ENCODE peak calls at places on chromosome 14, in ten cellular contexts. A is mucosa of descending colon; R is aorta; O is MG63; U is upper lobe of right lung; J is naive thymus-derived CD4-positive, alpha-beta T cell; L is CD4-positive, CD25-positive, alpha-beta regulatory T cell; T is SK-N-SH; P is astrocyte of the cerebellum; N is heart right ventricle. E is an unnamed sample.

GRCh38 chr14:32075636-32076277 is 1.3 kb upstream of the ARHGAP5 start:
- DNase-seq in A (no peak), R (no peak), O (no peak), U (no peak), J (no peak), L (no peak), T (peak; percentile 49), P (no peak), N (peak; percentile 52), E (no peak)

GRCh38 chr14:75879031-75879430 is 102.8 kb downstream of the TGFB3 start:
- DNase-seq in A (no peak), R (no peak), O (no peak), U (no peak), J (no peak), L (no peak), T (no peak), P (peak; percentile 43), N (no peak), E (peak; percentile 78)

GRCh38 chr14:65922166-65922565 is 509.6 kb downstream of the FUT8 start:
- DNase-seq in A (no peak), R (no peak), O (no peak), U (no peak), J (no peak), L (no peak), T (no peak), P (no peak), N (no peak), E (no peak)

GRCh38 chr14:75282166-75282547 is 3.5 kb downstream of the FOS start:
- DNase-seq in A (no peak), R (no peak), O (no peak), U (no peak), J (peak; percentile 37), L (no peak), T (no peak), P (no peak), N (no peak), E (no peak)

GRCh38 chr14:99961826-99962518 is 103.2 kb upstream of the EVL start:
- DNase-seq in A (no peak), R (no peak), O (no peak), U (no peak), J (no peak), L (no peak), T (no peak), P (no peak), N (no peak), E (no peak)

GRCh38 chr14:75306917-75307699 is 28.5 kb downstream of the FOS start:
- DNase-seq in A (no peak), R (no peak), O (no peak), U (peak; percentile 21), J (peak; percentile 18), L (no peak), T (peak; percentile 41), P (no peak), N (no peak), E (no peak)

GRCh38 chr14:52402812-52403526 is 88.9 kb downstream of the PTGER2 start:
- DNase-seq in A (no peak), R (no peak), O (peak; percentile 34), U (no peak), J (peak; percentile 56), L (peak; percentile 18), T (no peak), P (peak; percentile 83), N (no peak), E (no peak)

GRCh38 chr14:75213172-75213571 is 36.8 kb upstream of the TMED10 start:
- DNase-seq in A (no peak), R (no peak), O (no peak), U (no peak), J (no peak), L (no peak), T (no peak), P (no peak), N (no peak), E (no peak)

GRCh38 chr14:94113490-94113889 is 3.0 kb downstream of the IFI27 start:
- DNase-seq in A (peak; percentile 80), R (no peak), O (peak; percentile 34), U (no peak), J (no peak), L (no peak), T (peak; percentile 64), P (no peak), N (peak; percentile 49), E (no peak)

GRCh38 chr14:91241848-91242247 is 2.7 kb downstream of the GPR68 start:
- DNase-seq in A (no peak), R (no peak), O (no peak), U (no peak), J (peak; percentile 40), L (peak; percentile 52), T (no peak), P (no peak), N (no peak), E (no peak)

GRCh38 chr14:52922656-52923055 is 28.2 kb downstream of the FERMT2 start:
- DNase-seq in A (no peak), R (no peak), O (no peak), U (no peak), J (no peak), L (no peak), T (no peak), P (peak; percentile 31), N (no peak), E (no peak)

GRCh38 chr14:100711493-100711892 is 15.2 kb upstream of the DLK1 start:
- DNase-seq in A (no peak), R (no peak), O (no peak), U (no peak), J (no peak), L (no peak), T (no peak), P (no peak), N (peak; percentile 52), E (no peak)

GRCh38 chr14:68476965-68477455 is 315.9 kb downstream of the ZFP36L1 start:
- DNase-seq in A (no peak), R (no peak), O (no peak), U (no peak), J (no peak), L (no peak), T (no peak), P (peak; percentile 44), N (no peak), E (no peak)
- H3K4me3 ChIP-seq in A (no peak overlapping the region), R (no peak overlapping the region), O (no peak overlapping the region), U (no peak overlapping the region), J (no peak overlapping the region), L (no peak overlapping the region), T (no peak overlapping the region), P (no peak overlapping the region), N (no peak overlapping the region), E (no peak overlapping the region)

GRCh38 chr14:105529506-105530445 is 3.4 kb downstream of the TMEM121 start:
- DNase-seq in A (peak; percentile 48), R (no peak), O (no peak), U (no peak), J (peak; percentile 35), L (no peak), T (no peak), P (no peak), N (no peak), E (no peak)
- H3K4me3 ChIP-seq in A (no peak overlapping the region), R (no peak overlapping the region), O (no peak overlapping the region), U (peak overlapping the region; percentile 64), J (peak overlapping the region; percentile 56), L (no peak overlapping the region), T (no peak overlapping the region), P (no peak overlapping the region), N (peak overlapping the region; percentile 14), E (no peak overlapping the region)

DNA sequence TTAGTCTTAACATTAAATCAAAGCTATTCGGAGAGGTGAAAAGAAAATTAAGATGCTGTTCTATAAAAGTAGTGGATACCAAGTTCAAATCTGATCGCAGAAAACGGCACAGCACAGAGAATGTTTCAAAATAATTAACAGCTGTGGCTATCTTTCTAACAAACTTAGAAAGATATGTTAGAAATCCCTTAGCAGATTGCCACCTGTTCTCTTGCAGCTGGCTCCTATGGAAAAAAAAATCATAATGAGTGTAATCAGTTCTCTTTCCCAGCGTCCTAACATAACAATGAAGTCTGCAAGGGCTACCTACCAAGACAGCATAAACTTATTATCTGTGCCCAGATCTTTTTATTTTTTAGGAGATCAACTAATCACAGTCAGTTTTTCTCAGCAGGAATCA is 358.7 kb upstream of the FOXG1 start:
- DNase-seq in A (no peak), R (no peak), O (no peak), U (no peak), J (no peak), L (no peak), T (no peak), P (no peak), N (no peak), E (no peak)
- H3K4me3 ChIP-seq in A (no peak overlapping the region), R (no peak overlapping the region), O (no peak overlapping the region), U (no peak overlapping the region), J (no peak overlapping the region), L (no peak overlapping the region), T (no peak overlapping the region), P (no peak overlapping the region), N (no peak overlapping the region), E (no peak overlapping the region)

GRCh38 chr14:37591941-37592287 is 3.1 kb downstream of the FOXA1 start:
- DNase-seq in A (peak; percentile 66), R (no peak), O (no peak), U (peak; percentile 78), J (no peak), L (no peak), T (no peak), P (no peak), N (no peak), E (no peak)

GRCh38 chr14:37594916-37595808 is at the start of the genes FOXA1 and TTC6:
- DNase-seq in A (peak; percentile 85), R (no peak), O (peak; percentile 50), U (peak; percentile 88), J (no peak), L (no peak), T (peak; percentile 40), P (no peak), N (peak; percentile 15), E (no peak)

GRCh38 chr14:37594238-37594915 is 672 bp downstream of the FOXA1 start:
- DNase-seq in A (peak; percentile 81), R (no peak), O (peak; percentile 51), U (peak; percentile 78), J (no peak), L (no peak), T (peak; percentile 53), P (peak; percentile 61), N (no peak), E (peak; percentile 26)

GRCh38 chr14:37592288-37593274 is 2.5 kb downstream of the FOXA1 start:
- DNase-seq in A (no peak), R (no peak), O (no peak), U (peak; percentile 73), J (no peak), L (no peak), T (no peak), P (no peak), N (peak; percentile 6), E (no peak)

DNA sequence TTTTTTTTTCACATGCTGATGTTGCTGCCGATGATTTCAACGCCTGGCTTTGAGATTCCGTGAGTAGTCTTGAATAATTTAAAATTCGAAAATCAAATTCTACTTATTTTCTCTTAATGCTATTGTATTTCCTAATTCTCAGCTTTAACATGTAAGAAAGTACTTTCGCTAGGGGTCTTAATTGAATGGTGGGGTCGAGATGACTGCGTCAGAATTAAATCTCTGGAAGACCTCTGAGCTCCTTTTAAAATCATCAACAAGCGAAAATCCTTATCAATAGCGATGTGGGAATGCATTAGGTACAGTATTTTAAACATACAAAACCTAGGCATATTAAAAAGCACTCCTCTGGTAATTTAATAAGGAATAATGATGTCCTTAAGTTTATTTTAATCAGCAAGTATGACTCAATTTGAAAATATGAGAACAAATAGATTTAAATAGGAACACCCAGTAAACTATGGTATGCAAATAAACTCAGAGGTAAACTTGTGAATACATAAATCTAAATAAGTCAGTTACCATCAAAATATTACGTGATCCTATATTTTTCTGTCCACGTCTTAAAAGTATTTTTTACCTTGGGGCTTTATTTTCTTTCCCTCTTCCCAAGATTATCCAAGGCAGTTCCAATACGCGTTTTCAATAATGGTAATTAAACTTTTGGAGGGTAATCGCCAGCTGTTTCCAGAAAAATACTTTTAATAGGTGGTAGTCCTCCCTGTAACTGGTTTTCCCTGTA is 1.4 kb downstream of the FOXA1 start:
- DNase-seq in A (no peak), R (no peak), O (no peak), U (no peak), J (no peak), L (no peak), T (no peak), P (no peak), N (no peak), E (no peak)
- H3K4me3 ChIP-seq in A (peak overlapping the region; percentile 54), R (no peak overlapping the region), O (peak overlapping the region; percentile 53), U (peak overlapping the region; percentile 54), J (no peak overlapping the region), L (no peak overlapping the region), T (no peak overlapping the region), P (no peak overlapping the region), N (peak overlapping the region; percentile 6), E (peak overlapping the region; percentile 51)

E was measured in skeletal muscle cell.